ENCODE peak calls at places on chromosomes 5 and 9, in ten cellular contexts. Q is fibroblast of lung; I is neural progenitor cell; L is tibial nerve; Z is tibial artery; A is Peyer's patch; R is PC-3; H is CD4-positive, CD25-positive, alpha-beta regulatory T cell; Y is heart left ventricle; E is body of pancreas. U is an unnamed sample.

GRCh38 chr5:59593608-59594007 is 299.9 kb downstream of the PDE4D start:
- DNase-seq in L (no peak), R (no peak), E (no peak), Z (peak; percentile 22), I (no peak), Q (no peak), A (no peak), H (no peak), Y (peak; percentile 27), U (no peak)

GRCh38 chr5:144448457-144448856 is 277.8 kb downstream of the KCTD16 start:
- DNase-seq in Q (no peak), H (no peak), Y (no peak), L (no peak), A (no peak), Z (no peak), E (no peak), I (no peak), R (no peak), U (no peak)

GRCh38 chr9:4334439-4334838 is 34.6 kb upstream of the GLIS3 start:
- DNase-seq in E (peak; percentile 89), Q (no peak), Z (peak; percentile 22), L (no peak), I (no peak), A (peak; percentile 72), R (peak; percentile 58), Y (peak; percentile 66), H (no peak), U (no peak)

GRCh38 chr5:36494756-36495637 is 111.4 kb upstream of the SLC1A3 start:
- DNase-seq in L (no peak), A (no peak), H (no peak), Z (no peak), E (no peak), Q (peak; percentile 52), Y (peak; percentile 13), R (peak; percentile 66), I (no peak), U (peak; percentile 26)

GRCh38 chr9:109026306-109026705 is 13.0 kb upstream of the CTNNAL1 start:
- DNase-seq in Z (no peak), E (no peak), A (no peak), I (peak; percentile 67), H (no peak), R (no peak), Q (no peak), L (no peak), Y (no peak), U (no peak)

GRCh38 chr5:38291355-38291754 is 33.0 kb downstream of the EGFLAM start:
- DNase-seq in E (no peak), H (no peak), L (no peak), Y (no peak), Q (no peak), A (no peak), R (no peak), Z (no peak), I (no peak), U (no peak)

GRCh38 chr5:6343951-6344596 is 34.3 kb downstream of the MED10 start:
- DNase-seq in Z (no peak), A (no peak), L (no peak), R (no peak), H (no peak), I (no peak), Y (no peak), Q (no peak), E (no peak), U (no peak)

GRCh38 chr5:15243301-15244020 is 256.5 kb upstream of the FBXL7 start:
- DNase-seq in R (no peak), Y (no peak), Z (no peak), H (no peak), Q (no peak), L (no peak), E (no peak), A (no peak), I (no peak), U (no peak)

GRCh38 chr9:21550392-21550791 is 68.3 kb upstream of the IFNE start:
- DNase-seq in A (no peak), Y (no peak), H (no peak), R (no peak), Q (peak; percentile 18), E (no peak), Z (no peak), I (no peak), L (no peak), U (no peak)

GRCh38 chr9:21552244-21552825 is 70.2 kb upstream of the IFNE start:
- DNase-seq in H (no peak), L (no peak), Y (no peak), E (no peak), A (no peak), Z (no peak), Q (peak; percentile 16), I (no peak), R (no peak), U (no peak)

GRCh38 chr9:21551401-21551800 is 69.3 kb upstream of the IFNE start:
- DNase-seq in Y (no peak), H (no peak), Q (peak; percentile 31), L (no peak), E (no peak), I (no peak), Z (no peak), A (no peak), R (no peak), U (no peak)

GRCh38 chr9:21549251-21549765 is 67.2 kb upstream of the IFNE start:
- DNase-seq in E (peak; percentile 15), Y (no peak), L (no peak), H (no peak), Z (no peak), R (peak; percentile 83), A (no peak), Q (peak; percentile 99), I (no peak), U (peak; percentile 95)

DNA sequence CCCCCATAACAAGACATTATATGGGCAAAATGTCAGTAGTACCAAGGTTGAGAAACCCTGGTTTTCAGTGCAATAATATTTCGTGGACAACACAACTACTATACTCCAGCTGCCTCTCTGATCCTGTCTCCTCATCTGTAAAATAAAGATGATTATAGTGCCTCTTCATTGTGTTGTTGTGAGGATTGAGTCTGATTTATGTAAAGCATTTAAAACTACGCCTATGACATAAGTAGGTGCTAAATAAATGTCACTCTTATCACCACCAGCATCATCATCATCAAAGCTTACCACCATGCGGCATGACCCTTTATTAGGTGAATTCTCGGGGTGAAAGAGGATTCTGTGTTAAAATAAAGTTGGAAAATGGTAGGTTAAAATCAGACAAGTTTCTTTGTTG is 67.8 kb upstream of the IFNE start:
- DNase-seq in A (no peak), E (no peak), H (no peak), Z (no peak), Q (no peak), L (no peak), R (no peak), I (no peak), Y (no peak), U (no peak)
- H3K27ac ChIP-seq in A (no peak overlapping the region), E (peak overlapping the region; percentile 4), H (no peak overlapping the region), Z (no peak overlapping the region), Q (peak overlapping the region; percentile 86), L (no peak overlapping the region), R (peak overlapping the region; percentile 97), I (no peak overlapping the region), Y (no peak overlapping the region), U (peak overlapping the region; percentile 83)

GRCh38 chr9:132356276-132356924 is 1.6 kb upstream of the SETX start:
- DNase-seq in H (no peak), A (peak; percentile 51), I (no peak), Q (no peak), Y (no peak), Z (no peak), E (peak; percentile 15), L (no peak), R (no peak), U (no peak)

GRCh38 chr9:132348676-132349075 is 6.1 kb downstream of the SETX start:
- DNase-seq in I (no peak), Y (no peak), R (no peak), Z (no peak), Q (no peak), E (no peak), A (no peak), H (no peak), L (no peak), U (no peak)

GRCh38 chr9:132350861-132351315 is 3.9 kb downstream of the SETX start:
- DNase-seq in Z (no peak), H (no peak), Y (no peak), A (no peak), L (no peak), Q (peak; percentile 35), I (no peak), E (no peak), R (no peak), U (no peak)

GRCh38 chr9:132354645-132355355 is at the start of gene SETX:
- DNase-seq in Z (peak; percentile 96), I (peak; percentile 100), E (peak; percentile 97), A (peak; percentile 99), Q (peak; percentile 95), H (peak; percentile 94), L (peak; percentile 96), R (peak; percentile 96), Y (peak; percentile 98), U (peak; percentile 91)

DNA sequence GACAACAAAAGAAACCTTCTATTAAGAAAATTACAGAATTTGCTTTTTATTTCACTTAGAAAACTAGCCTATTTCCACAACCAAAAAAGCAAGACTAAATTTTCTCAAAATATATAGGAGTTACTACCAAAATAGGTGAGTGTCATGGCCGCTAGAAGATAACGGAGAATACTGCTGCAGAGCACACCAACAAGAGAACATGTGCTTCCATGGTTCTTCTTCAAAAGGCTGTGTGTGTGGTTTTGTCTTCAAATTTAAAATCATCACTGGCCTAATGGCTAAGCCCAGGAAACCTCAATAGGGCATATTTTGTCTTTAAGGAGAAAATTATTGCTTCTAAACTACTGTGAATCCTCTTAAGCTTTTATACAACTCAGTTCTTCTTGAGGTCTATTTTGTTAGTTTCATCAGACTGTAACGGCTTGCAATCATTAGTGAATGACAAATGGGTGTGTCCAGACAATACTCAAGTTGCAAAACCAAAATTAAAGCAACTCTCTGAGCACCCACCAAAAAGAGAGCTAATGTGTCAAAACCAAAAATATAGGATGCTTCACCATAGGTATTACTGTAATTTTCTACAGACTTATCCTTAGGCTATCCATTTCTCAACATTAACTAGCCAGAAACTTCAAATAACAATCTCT is 3.3 kb downstream of the SETX start:
- DNase-seq in E (no peak), Q (peak; percentile 18), R (no peak), Y (no peak), Z (no peak), A (no peak), I (no peak), L (no peak), H (no peak), U (no peak)
- H3K4me3 ChIP-seq in E (no peak overlapping the region), Q (peak overlapping the region; percentile 24), R (no peak overlapping the region), Y (no peak overlapping the region), Z (no peak overlapping the region), A (no peak overlapping the region), I (no peak overlapping the region), L (no peak overlapping the region), H (peak overlapping the region; percentile 83), U (no peak overlapping the region)

GRCh38 chr9:69204869-69205268 is 30.8 kb downstream of the TJP2 start:
- DNase-seq in A (no peak), I (peak; percentile 8), E (no peak), Q (peak; percentile 56), Z (peak; percentile 64), H (no peak), L (no peak), Y (peak; percentile 53), R (peak; percentile 35), U (peak; percentile 29)
- H3K27ac ChIP-seq in A (no peak overlapping the region), I (no peak overlapping the region), E (no peak overlapping the region), Q (peak overlapping the region; percentile 35), Z (no peak overlapping the region), H (no peak overlapping the region), L (no peak overlapping the region), Y (peak overlapping the region; percentile 51), R (no peak overlapping the region), U (no peak overlapping the region)

DNA sequence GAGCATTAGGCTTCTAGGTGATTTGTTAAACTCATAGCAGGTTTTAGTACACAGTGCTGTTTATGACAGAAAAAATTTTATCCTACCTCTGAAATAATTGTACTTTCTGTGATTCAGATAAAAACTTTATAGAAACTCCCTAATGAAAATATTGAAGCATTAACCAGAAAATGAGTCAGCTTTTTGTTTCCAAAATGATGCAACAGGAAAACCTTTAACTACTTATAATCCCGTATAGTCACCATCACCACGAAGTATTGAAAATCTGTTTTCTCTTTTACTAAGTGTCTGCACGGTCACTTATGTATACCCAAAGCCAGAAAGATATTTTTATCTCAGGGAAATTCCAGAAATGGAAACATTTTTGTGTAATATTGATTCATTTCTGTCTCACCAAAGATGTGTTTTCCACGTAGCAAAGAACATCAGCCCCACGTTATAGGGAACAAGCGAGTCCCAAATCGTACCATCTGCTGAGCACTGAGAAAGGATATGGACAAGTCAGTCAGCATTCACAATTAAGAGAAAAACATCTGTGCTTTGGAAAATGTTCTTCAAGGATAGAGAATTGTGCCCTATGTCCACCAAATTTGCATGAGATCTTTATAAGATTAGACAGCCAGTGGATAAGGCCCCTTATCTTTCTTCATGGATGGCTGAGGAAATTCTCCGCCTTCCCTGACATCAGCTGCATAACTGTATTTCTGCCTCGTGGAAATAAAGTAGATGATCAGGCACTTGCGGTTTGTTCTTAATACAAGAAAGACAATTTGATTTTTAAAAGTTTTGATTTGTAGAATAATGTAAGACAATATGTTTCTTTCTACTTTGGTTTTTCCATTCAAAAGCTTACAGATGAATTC is 41.9 kb downstream of the TNFAIP8 start:
- DNase-seq in E (no peak), A (no peak), L (no peak), H (no peak), R (peak; percentile 70), Y (no peak), Q (peak; percentile 76), Z (no peak), I (no peak), U (peak; percentile 42)
- H3K4me3 ChIP-seq in E (no peak overlapping the region), A (no peak overlapping the region), L (no peak overlapping the region), H (no peak overlapping the region), R (peak overlapping the region; percentile 53), Y (no peak overlapping the region), Q (peak overlapping the region; percentile 3), Z (no peak overlapping the region), I (no peak overlapping the region), U (peak overlapping the region; percentile 9)

U was measured in brain microvascular endothelial cell.